ENCODE peak calls at places on chromosomes 13 and 19, in seven cellular contexts. D, R, W, N, J, M and Q are unnamed samples.

GRCh38 chr19:11494634-11495285 is 10.9 kb downstream of the ZNF653 start:
- DNase-seq in N (no peak), D (no peak), W (no peak), R (no peak), M (no peak), J (no peak), Q (no peak)

GRCh38 chr19:34649886-34650543 is 26.9 kb downstream of the SCGB2B2 start:
- DNase-seq in J (no peak), N (no peak), R (no peak), D (no peak), W (no peak), M (no peak), Q (no peak)

GRCh38 chr19:7196721-7197168 is 97.5 kb downstream of the INSR start:
- DNase-seq in D (no peak), M (no peak), R (peak; percentile 59), W (no peak), N (no peak), J (no peak), Q (no peak)

GRCh38 chr19:38685666-38686529 is 38.4 kb downstream of the ACTN4 start:
- DNase-seq in R (peak; percentile 67), M (no peak), J (no peak), N (no peak), D (peak; percentile 80), W (peak; percentile 56), Q (peak; percentile 50)

GRCh38 chr13:31073859-31074718 is 87.6 kb downstream of the HSPH1 start:
- DNase-seq in M (no peak), R (peak; percentile 33), W (no peak), J (no peak), N (no peak), D (peak; percentile 20), Q (peak; percentile 33)

GRCh38 chr13:98394820-98395510 is 181.9 kb downstream of the STK24 start:
- DNase-seq in W (no peak), R (no peak), J (no peak), N (no peak), M (no peak), D (no peak), Q (no peak)

GRCh38 chr19:38209671-38210457 is 14.2 kb downstream of the DPF1 start:
- DNase-seq in W (peak; percentile 72), R (peak; percentile 76), D (peak; percentile 87), N (no peak), J (no peak), M (no peak), Q (no peak)

GRCh38 chr19:16566161-16566560 is 6.1 kb downstream of the SLC35E1 start:
- DNase-seq in J (no peak), M (no peak), R (no peak), W (no peak), N (peak; percentile 82), D (no peak), Q (no peak)

GRCh38 chr19:1000095-1000494 is at the start of gene GRIN3B:
- DNase-seq in M (no peak), R (peak; percentile 44), N (peak; percentile 60), D (peak; percentile 90), W (peak; percentile 86), J (no peak), Q (peak; percentile 33)
- TF ChIP-seq CTCF in M (peak; percentile 78), R (peak; percentile 28), N (peak; percentile 22), D (peak; percentile 78), W (peak; percentile 88), J (peak; percentile 69), Q (peak; percentile 67)

GRCh38 chr13:84574851-84575250 is 692.6 kb upstream of the SLITRK1 start:
- DNase-seq in R (peak; percentile 24), W (no peak), J (no peak), M (no peak), N (no peak), D (no peak), Q (peak; percentile 28)

GRCh38 chr13:84567848-84568247 is 685.6 kb upstream of the SLITRK1 start:
- DNase-seq in R (no peak), D (no peak), M (no peak), J (no peak), N (no peak), W (no peak), Q (no peak)

GRCh38 chr13:84570831-84571230 is 688.6 kb upstream of the SLITRK1 start:
- DNase-seq in W (no peak), N (no peak), J (no peak), D (no peak), M (no peak), R (peak; percentile 4), Q (peak; percentile 13)

GRCh38 chr13:84571264-84571663 is 689.0 kb upstream of the SLITRK1 start:
- DNase-seq in R (no peak), N (no peak), D (no peak), M (no peak), W (no peak), J (no peak), Q (peak; percentile 1)
- TF ChIP-seq CTCF in R (no peak), N (no peak), D (no peak), M (peak; percentile 29), W (peak; percentile 56), J (peak; percentile 8), Q (no peak)

GRCh38 chr13:76903544-76904162 is 17.4 kb upstream of the KCTD12 start:
- DNase-seq in N (peak; percentile 72), W (peak; percentile 70), M (peak; percentile 41), R (peak; percentile 85), D (peak; percentile 81), J (no peak), Q (peak; percentile 78)

DNA sequence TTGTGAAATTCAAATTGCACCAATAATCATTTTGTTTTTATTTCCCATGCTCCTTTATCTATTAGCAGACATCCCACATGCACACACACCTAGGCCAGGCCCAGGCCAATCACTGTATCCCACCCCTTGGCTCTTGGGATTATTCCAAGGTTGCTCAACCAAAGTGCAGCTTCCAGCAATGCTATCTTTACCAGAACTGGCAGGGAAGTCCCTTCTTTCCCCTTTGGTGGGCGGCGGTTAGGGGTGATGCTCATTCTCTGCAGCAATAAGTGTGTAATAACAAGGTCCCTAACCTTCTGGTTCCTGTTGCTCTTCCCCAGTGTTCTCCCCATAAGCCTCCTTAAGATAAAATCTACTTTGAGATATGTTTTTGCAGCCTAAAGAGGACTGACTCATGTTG is 18.3 kb upstream of the KCTD12 start:
- DNase-seq in M (no peak), J (no peak), R (no peak), D (no peak), W (no peak), N (no peak), Q (no peak)
- TF ChIP-seq CTCF in M (no peak), J (no peak), R (no peak), D (no peak), W (no peak), N (no peak), Q (no peak)

GRCh38 chr13:62119739-62120700 is 704.4 kb upstream of the PCDH20 start:
- DNase-seq in R (peak; percentile 47), D (peak; percentile 15), M (no peak), W (no peak), N (no peak), J (no peak), Q (peak; percentile 12)
- TF ChIP-seq CTCF in R (no peak), D (peak; percentile 70), M (no peak), W (peak; percentile 72), N (no peak), J (peak; percentile 62), Q (no peak)